ENCODE peak calls at places on chromosomes 12 and 14, in four cellular contexts. One of them, this sample, is unnamed.

GRCh38 chr12:121776190-121777098 is 17.0 kb downstream of the RHOF start:
- DNase-seq in H1: peak; percentile 99
- DNase-seq in K562: peak; percentile 87
- DNase-seq in GM12878: no peak
- DNase-seq in this sample: no peak

GRCh38 chr12:15732341-15733061 is 56.7 kb downstream of the EPS8 start:
- DNase-seq in H1: no peak
- DNase-seq in K562: no peak
- DNase-seq in GM12878: peak; percentile 57
- DNase-seq in this sample: peak; percentile 58

GRCh38 chr14:95156153-95156764 is 1.1 kb downstream of the DICER1 start:
- DNase-seq in H1: no peak
- DNase-seq in K562: peak; percentile 34
- DNase-seq in GM12878: no peak
- DNase-seq in this sample: no peak

GRCh38 chr12:111451649-111452129 is 46.0 kb downstream of the SH2B3 start:
- DNase-seq in H1: peak; percentile 41
- DNase-seq in K562: peak; percentile 63
- DNase-seq in GM12878: no peak
- DNase-seq in this sample: peak; percentile 53

GRCh38 chr12:47750229-47750798 is 8.4 kb downstream of the RAPGEF3 start:
- DNase-seq in H1: no peak
- DNase-seq in K562: no peak
- DNase-seq in GM12878: no peak
- DNase-seq in this sample: no peak

GRCh38 chr14:64040044-64040443 is 187.2 kb downstream of the SYNE2 start:
- DNase-seq in H1: no peak
- DNase-seq in K562: no peak
- DNase-seq in GM12878: no peak
- DNase-seq in this sample: no peak

GRCh38 chr12:64480148-64480547 is 28.2 kb downstream of the TBK1 start:
- DNase-seq in H1: no peak
- DNase-seq in K562: no peak
- DNase-seq in GM12878: no peak
- DNase-seq in this sample: no peak

GRCh38 chr12:54082402-54082892 is 28.8 kb downstream of the HOXC4 start:
- DNase-seq in H1: no peak
- DNase-seq in K562: peak; percentile 86
- DNase-seq in GM12878: no peak
- DNase-seq in this sample: no peak

GRCh38 chr14:50657753-50658152 is 10.4 kb downstream of the SAV1 start:
- DNase-seq in H1: no peak
- DNase-seq in K562: no peak
- DNase-seq in GM12878: no peak
- DNase-seq in this sample: no peak

GRCh38 chr14:89805501-89805900 is 149.0 kb downstream of the EFCAB11 start:
- DNase-seq in H1: no peak
- DNase-seq in K562: no peak
- DNase-seq in GM12878: no peak
- DNase-seq in this sample: no peak

GRCh38 chr12:92505373-92506340 is 197.1 kb upstream of the PLEKHG7 start:
- DNase-seq in H1: no peak
- DNase-seq in K562: peak; percentile 57
- DNase-seq in GM12878: peak; percentile 86
- DNase-seq in this sample: no peak

GRCh38 chr12:123712780-123713319 is 697 bp downstream of the ATP6V0A2 start:
- DNase-seq in H1: no peak
- DNase-seq in K562: peak; percentile 12
- DNase-seq in GM12878: no peak
- DNase-seq in this sample: peak; percentile 2

GRCh38 chr14:105930572-105930971 is 404.2 kb downstream of the TMEM121 start:
- DNase-seq in H1: no peak
- DNase-seq in K562: no peak
- DNase-seq in GM12878: no peak
- DNase-seq in this sample: no peak

GRCh38 chr12:97764700-97765099 is 302.1 kb downstream of the RMST start:
- DNase-seq in H1: no peak
- DNase-seq in K562: no peak
- DNase-seq in GM12878: no peak
- DNase-seq in this sample: peak; percentile 10

GRCh38 chr12:57549909-57550627 is at the start of gene KIF5A:
- DNase-seq in H1: peak; percentile 90
- DNase-seq in K562: peak; percentile 81
- DNase-seq in GM12878: no peak
- DNase-seq in this sample: no peak
- TF ChIP-seq EZH2 in H1: no peak
- TF ChIP-seq EZH2 in K562: no peak
- TF ChIP-seq EZH2 in GM12878: no peak
- TF ChIP-seq EZH2 in this sample: no peak

GRCh38 chr14:37558740-37559139 is 36.3 kb downstream of the FOXA1 start:
- DNase-seq in H1: no peak
- DNase-seq in K562: no peak
- DNase-seq in GM12878: no peak
- DNase-seq in this sample: no peak

GRCh38 chr14:37553935-37554550 is 41.0 kb downstream of the FOXA1 start:
- DNase-seq in H1: no peak
- DNase-seq in K562: no peak
- DNase-seq in GM12878: no peak
- DNase-seq in this sample: peak; percentile 62

GRCh38 chr14:37563189-37563588 is 31.9 kb downstream of the FOXA1 start:
- DNase-seq in H1: no peak
- DNase-seq in K562: no peak
- DNase-seq in GM12878: no peak
- DNase-seq in this sample: no peak

DNA sequence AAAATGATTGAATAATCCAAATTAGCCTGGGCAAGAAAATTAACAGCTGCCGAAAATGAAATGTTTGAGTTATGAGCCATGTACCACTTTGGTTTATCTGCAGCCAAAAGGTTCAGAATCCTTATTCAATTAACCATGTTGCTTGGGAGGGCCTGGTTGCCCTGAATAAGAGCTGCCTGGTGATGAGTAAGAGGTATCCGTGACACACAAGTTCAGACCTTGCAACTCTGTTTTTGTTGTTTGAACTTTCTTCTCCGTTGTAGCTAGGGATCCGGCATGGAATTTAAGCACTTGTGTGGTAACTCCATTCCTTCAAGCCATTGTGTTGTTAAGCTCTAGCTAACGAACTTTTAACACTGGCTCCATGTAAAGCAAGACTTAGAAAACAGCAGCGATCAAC is 35.7 kb downstream of the FOXA1 start:
- DNase-seq in H1: no peak
- DNase-seq in K562: no peak
- DNase-seq in GM12878: no peak
- DNase-seq in this sample: no peak
- TF ChIP-seq CBX5 in H1: no peak
- TF ChIP-seq CBX5 in K562: no peak
- TF ChIP-seq CBX5 in GM12878: no peak
- TF ChIP-seq CBX5 in this sample: no peak

DNA sequence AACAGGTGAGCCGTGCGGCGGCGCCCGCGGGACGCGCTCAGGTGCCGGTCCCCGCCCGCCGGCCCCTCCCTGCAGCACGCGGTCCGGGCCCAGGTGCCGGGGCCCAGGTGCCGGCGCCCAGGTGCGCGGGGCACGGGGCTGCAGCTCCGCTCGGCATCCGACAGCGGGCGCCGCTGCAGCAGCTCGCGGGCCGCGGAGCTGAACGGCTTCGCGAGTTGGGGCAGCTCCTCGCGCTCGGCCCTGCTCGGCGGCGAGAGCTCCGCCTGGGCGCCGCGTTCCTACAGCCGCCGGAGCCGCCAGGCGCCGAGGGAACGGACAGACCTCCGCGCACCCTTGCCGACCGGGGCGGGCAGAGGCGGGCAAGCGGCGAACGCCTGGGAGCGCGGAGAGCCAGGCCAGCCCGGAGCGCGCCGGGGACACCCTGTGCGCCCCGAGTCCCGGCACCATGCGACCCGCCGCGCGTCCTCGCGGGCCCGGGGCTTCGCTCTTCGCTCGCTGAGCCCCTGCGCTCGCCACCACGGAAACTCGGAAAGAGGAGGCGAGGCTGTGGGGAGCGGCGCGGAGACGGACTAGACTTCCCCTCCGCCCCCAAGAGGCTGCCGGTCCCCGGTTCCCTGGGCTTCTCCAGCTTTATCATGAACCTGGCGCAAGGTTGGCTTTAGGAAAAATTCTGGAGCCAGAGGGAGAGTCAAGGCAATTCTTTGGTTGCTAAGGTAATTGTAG is at the start of gene RGS6:
- DNase-seq in H1: peak; percentile 82
- DNase-seq in K562: no peak
- DNase-seq in GM12878: no peak
- DNase-seq in this sample: peak; percentile 1
- TF ChIP-seq EZH2 in H1: no peak
- TF ChIP-seq EZH2 in K562: no peak
- TF ChIP-seq EZH2 in GM12878: no peak
- TF ChIP-seq EZH2 in this sample: no peak

GRCh38 chr12:77372469-77372868 is 307.1 kb upstream of the E2F7 start:
- DNase-seq in H1: no peak
- DNase-seq in K562: no peak
- DNase-seq in GM12878: no peak
- DNase-seq in this sample: no peak
- TF ChIP-seq CBX5 in H1: no peak
- TF ChIP-seq CBX5 in K562: no peak
- TF ChIP-seq CBX5 in GM12878: no peak
- TF ChIP-seq CBX5 in this sample: no peak

GRCh38 chr12:106246891-106247730 is 709 bp downstream of the CKAP4 start:
- DNase-seq in H1: peak; percentile 63
- DNase-seq in K562: peak; percentile 29
- DNase-seq in GM12878: no peak
- DNase-seq in this sample: no peak
- TF ChIP-seq EZH2 in H1: no peak
- TF ChIP-seq EZH2 in K562: no peak
- TF ChIP-seq EZH2 in GM12878: no peak
- TF ChIP-seq EZH2 in this sample: no peak

GRCh38 chr14:52363969-52364368 is 49.9 kb downstream of the PTGER2 start:
- DNase-seq in H1: no peak
- DNase-seq in K562: no peak
- DNase-seq in GM12878: no peak
- DNase-seq in this sample: no peak

GRCh38 chr14:52360831-52361230 is 46.7 kb downstream of the PTGER2 start:
- DNase-seq in H1: no peak
- DNase-seq in K562: no peak
- DNase-seq in GM12878: no peak
- DNase-seq in this sample: no peak

GRCh38 chr14:52366796-52367315 is 52.7 kb downstream of the PTGER2 start:
- DNase-seq in H1: no peak
- DNase-seq in K562: no peak
- DNase-seq in GM12878: no peak
- DNase-seq in this sample: no peak

GRCh38 chr14:52365071-52365470 is 51.0 kb downstream of the PTGER2 start:
- DNase-seq in H1: no peak
- DNase-seq in K562: no peak
- DNase-seq in GM12878: no peak
- DNase-seq in this sample: no peak

DNA sequence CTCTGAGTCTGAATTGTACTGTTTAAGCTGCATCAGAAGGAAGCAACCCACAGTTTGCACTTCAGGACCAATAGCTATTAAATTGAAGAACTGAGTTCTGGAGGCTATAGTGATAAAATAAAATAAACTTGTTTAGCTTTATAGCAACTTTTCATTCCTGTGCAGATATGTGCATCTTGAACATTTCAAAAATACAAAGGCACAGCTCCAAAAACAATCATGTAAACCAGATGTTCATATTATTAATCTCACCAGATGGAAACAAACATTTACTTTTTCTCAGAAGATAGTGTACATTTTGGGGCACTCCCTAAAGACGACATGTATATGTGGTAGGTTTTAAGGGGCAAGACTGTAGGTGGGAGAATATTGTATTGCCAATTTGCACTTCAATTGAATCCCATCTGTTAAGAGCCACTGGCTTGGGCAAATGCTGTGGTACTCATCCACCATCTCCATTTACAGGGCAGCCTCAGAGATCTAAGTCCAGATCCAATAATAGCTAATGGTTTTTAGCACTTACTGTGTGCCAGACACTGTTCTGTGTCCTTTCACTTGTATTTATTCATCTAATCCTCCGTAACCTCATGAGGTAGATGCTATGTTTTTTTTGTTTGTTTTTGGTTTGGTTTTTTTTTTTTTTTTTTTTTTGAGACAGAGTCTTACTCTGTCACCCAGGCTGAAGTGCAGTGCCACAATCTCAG is 49.0 kb downstream of the PTGER2 start:
- DNase-seq in H1: no peak
- DNase-seq in K562: no peak
- DNase-seq in GM12878: no peak
- DNase-seq in this sample: no peak
- TF ChIP-seq CBX5 in H1: no peak
- TF ChIP-seq CBX5 in K562: no peak
- TF ChIP-seq CBX5 in GM12878: no peak
- TF ChIP-seq CBX5 in this sample: no peak

GRCh38 chr14:60641722-60642269 is 7.5 kb downstream of the SIX1 start:
- DNase-seq in H1: no peak
- DNase-seq in K562: no peak
- DNase-seq in GM12878: no peak
- DNase-seq in this sample: no peak
- TF ChIP-seq EZH2 in H1: no peak
- TF ChIP-seq EZH2 in K562: no peak
- TF ChIP-seq EZH2 in GM12878: no peak
- TF ChIP-seq EZH2 in this sample: no peak

DNA sequence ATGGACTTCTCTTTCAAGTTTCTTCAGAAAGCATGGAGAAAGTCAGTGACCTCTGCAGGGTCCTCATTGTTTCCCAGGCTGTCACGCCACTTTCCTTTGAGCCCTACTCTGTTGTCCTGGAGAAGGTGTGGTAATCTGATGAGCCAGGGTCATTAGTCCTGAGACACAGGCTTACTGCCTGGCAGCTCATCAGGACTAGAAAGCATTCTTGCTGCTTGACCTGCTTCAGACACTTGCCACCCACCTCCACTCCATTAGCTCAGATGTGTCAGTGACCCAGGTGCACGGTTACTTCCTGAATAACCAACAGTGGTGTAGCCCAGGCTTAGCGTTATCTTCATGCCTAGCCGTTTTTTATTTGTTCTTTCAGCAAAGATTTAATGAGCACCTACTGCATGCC is 93.9 kb downstream of the FGD4 start:
- DNase-seq in H1: no peak
- DNase-seq in K562: no peak
- DNase-seq in GM12878: no peak
- DNase-seq in this sample: no peak
- TF ChIP-seq CBX5 in H1: no peak
- TF ChIP-seq CBX5 in K562: no peak
- TF ChIP-seq CBX5 in GM12878: no peak
- TF ChIP-seq CBX5 in this sample: no peak

GRCh38 chr12:3199551-3200031 is 122.4 kb downstream of the TSPAN9 start:
- DNase-seq in H1: peak; percentile 64
- DNase-seq in K562: no peak
- DNase-seq in GM12878: no peak
- DNase-seq in this sample: no peak
- TF ChIP-seq EZH2 in H1: peak; percentile 27
- TF ChIP-seq EZH2 in K562: no peak
- TF ChIP-seq EZH2 in GM12878: no peak
- TF ChIP-seq EZH2 in this sample: no peak

This sample was measured in HepG2.